ENCODE peak calls at places on chromosomes 16 and 17, in six cellular contexts. Z is H1, B is WTC11, Y is GM12878, E is HepG2, I is K562. V is an unnamed sample.
A peak's percentile ranks its signal among the peaks of the same experiment; 100 is the strongest.

GRCh38 chr17:59785091-59785799 is 77.8 kb downstream of the VMP1 start:
- DNase-seq in Z (no peak), B (no peak), Y (no peak), E (peak; percentile 64), I (no peak), V (no peak)

GRCh38 chr16:31273676-31274075 is 13.9 kb downstream of the ITGAM start:
- DNase-seq in Z (no peak), B (no peak), Y (no peak), E (no peak), I (no peak), V (no peak)

GRCh38 chr17:47276444-47276843 is 22.8 kb downstream of the ITGB3 start:
- DNase-seq in Z (no peak), B (no peak), Y (no peak), E (no peak), I (no peak), V (no peak)

GRCh38 chr16:1823821-1824220 is 2.8 kb downstream of the HAGH start:
- DNase-seq in Z (peak; percentile 58), B (peak; percentile 67), Y (no peak), E (peak; percentile 75), I (peak; percentile 38), V (no peak)

GRCh38 chr17:45221081-45221996 is at the start of gene FMNL1:
- DNase-seq in Z (peak; percentile 77), B (peak; percentile 65), Y (no peak), E (no peak), I (peak; percentile 65), V (no peak)

GRCh38 chr17:64262422-64263260 is at the start of gene TEX2:
- DNase-seq in Z (peak; percentile 54), B (peak; percentile 28), Y (no peak), E (peak; percentile 39), I (peak; percentile 45), V (no peak)

GRCh38 chr16:1980026-1980769 is 1.1 kb downstream of the NOXO1 start:
- DNase-seq in Z (peak; percentile 80), B (peak; percentile 45), Y (no peak), E (no peak), I (peak; percentile 10), V (no peak)

GRCh38 chr16:71722801-71723536 is 1.5 kb downstream of the PHLPP2 start:
- DNase-seq in Z (peak; percentile 87), B (peak; percentile 86), Y (no peak), E (peak; percentile 68), I (peak; percentile 70), V (peak; percentile 51)

GRCh38 chr16:64910351-64910750 is 211.5 kb downstream of the CDH11 start:
- DNase-seq in Z (no peak), B (peak; percentile 10), Y (no peak), E (no peak), I (no peak), V (no peak)

GRCh38 chr16:50326835-50327465 is 41.8 kb downstream of the BRD7 start:
- DNase-seq in Z (peak; percentile 58), B (no peak), Y (peak; percentile 25), E (no peak), I (no peak), V (peak; percentile 31)

GRCh38 chr17:5986644-5987043 is 83.5 kb upstream of the WSCD1 start:
- DNase-seq in Z (no peak), B (no peak), Y (no peak), E (no peak), I (no peak), V (no peak)

GRCh38 chr17:75315541-75316243 is 26.5 kb upstream of the SLC25A19 start:
- DNase-seq in Z (no peak), B (no peak), Y (no peak), E (no peak), I (no peak), V (no peak)

GRCh38 chr16:23833960-23834685 is 1.7 kb upstream of the PRKCB start:
- DNase-seq in Z (no peak), B (no peak), Y (no peak), E (no peak), I (no peak), V (no peak)

GRCh38 chr17:34837796-34838195 is 123.5 kb downstream of the CCT6B start:
- DNase-seq in Z (no peak), B (peak; percentile 25), Y (no peak), E (no peak), I (no peak), V (no peak)

GRCh38 chr16:74999208-74999682 is 421 bp downstream of the ZNRF1 start:
- DNase-seq in Z (no peak), B (no peak), Y (no peak), E (no peak), I (peak; percentile 86), V (no peak)

GRCh38 chr17:14301279-14301760 is 439 bp downstream of the HS3ST3B1 start:
- DNase-seq in Z (no peak), B (no peak), Y (no peak), E (no peak), I (peak; percentile 26), V (no peak)

GRCh38 chr17:81335388-81336157 is 40.5 kb upstream of the SLC38A10 start:
- DNase-seq in Z (no peak), B (no peak), Y (no peak), E (no peak), I (no peak), V (no peak)

GRCh38 chr17:602436-602835 is 112.2 kb downstream of the VPS53 start:
- DNase-seq in Z (no peak), B (no peak), Y (no peak), E (no peak), I (no peak), V (no peak)

GRCh38 chr17:60355663-60356594 is 36.0 kb downstream of the USP32 start:
- DNase-seq in Z (no peak), B (no peak), Y (no peak), E (peak; percentile 95), I (no peak), V (no peak)

GRCh38 chr17:47853616-47854015 is 2.7 kb upstream of the SP6 start:
- DNase-seq in Z (no peak), B (no peak), Y (no peak), E (no peak), I (no peak), V (no peak)

GRCh38 chr16:2514333-2515179 is 804 bp downstream of the ATP6V0C start:
- DNase-seq in Z (no peak), B (no peak), Y (no peak), E (no peak), I (peak; percentile 79), V (no peak)

GRCh38 chr17:7992924-7993323 is 9.5 kb upstream of the GUCY2D start:
- DNase-seq in Z (no peak), B (no peak), Y (no peak), E (no peak), I (no peak), V (no peak)
- TF ChIP-seq ATF3 in Z (no peak), B (no peak), Y (no peak), E (no peak), I (no peak), V (no peak)

GRCh38 chr17:38329284-38329683 is 14.5 kb downstream of the GPR179 start:
- DNase-seq in Z (no peak), B (no peak), Y (no peak), E (no peak), I (no peak), V (no peak)

GRCh38 chr17:38325221-38325851 is 18.4 kb downstream of the GPR179 start:
- DNase-seq in Z (no peak), B (no peak), Y (no peak), E (no peak), I (no peak), V (no peak)

GRCh38 chr17:38328620-38329019 is 15.1 kb downstream of the GPR179 start:
- DNase-seq in Z (no peak), B (no peak), Y (no peak), E (no peak), I (no peak), V (no peak)

GRCh38 chr17:38327936-38328335 is 15.8 kb downstream of the GPR179 start:
- DNase-seq in Z (no peak), B (no peak), Y (no peak), E (no peak), I (no peak), V (no peak)

GRCh38 chr17:38326996-38327792 is 16.6 kb downstream of the GPR179 start:
- DNase-seq in Z (no peak), B (no peak), Y (no peak), E (no peak), I (no peak), V (no peak)
- TF ChIP-seq ATF3 in Z (no peak), B (no peak), Y (no peak), E (no peak), I (no peak), V (no peak)

GRCh38 chr16:52546291-52546941 is 527 bp downstream of the TOX3 start:
- DNase-seq in Z (peak; percentile 60), B (peak; percentile 42), Y (no peak), E (no peak), I (no peak), V (no peak)

GRCh38 chr16:52547001-52547833 is at the start of gene TOX3:
- DNase-seq in Z (peak; percentile 67), B (peak; percentile 67), Y (no peak), E (no peak), I (no peak), V (no peak)

GRCh38 chr16:52547834-52548215 is 882 bp upstream of the TOX3 start:
- DNase-seq in Z (no peak), B (no peak), Y (no peak), E (no peak), I (no peak), V (no peak)

GRCh38 chr16:52549011-52549692 is 2.2 kb upstream of the TOX3 start:
- DNase-seq in Z (no peak), B (peak; percentile 38), Y (no peak), E (peak; percentile 75), I (no peak), V (no peak)

DNA sequence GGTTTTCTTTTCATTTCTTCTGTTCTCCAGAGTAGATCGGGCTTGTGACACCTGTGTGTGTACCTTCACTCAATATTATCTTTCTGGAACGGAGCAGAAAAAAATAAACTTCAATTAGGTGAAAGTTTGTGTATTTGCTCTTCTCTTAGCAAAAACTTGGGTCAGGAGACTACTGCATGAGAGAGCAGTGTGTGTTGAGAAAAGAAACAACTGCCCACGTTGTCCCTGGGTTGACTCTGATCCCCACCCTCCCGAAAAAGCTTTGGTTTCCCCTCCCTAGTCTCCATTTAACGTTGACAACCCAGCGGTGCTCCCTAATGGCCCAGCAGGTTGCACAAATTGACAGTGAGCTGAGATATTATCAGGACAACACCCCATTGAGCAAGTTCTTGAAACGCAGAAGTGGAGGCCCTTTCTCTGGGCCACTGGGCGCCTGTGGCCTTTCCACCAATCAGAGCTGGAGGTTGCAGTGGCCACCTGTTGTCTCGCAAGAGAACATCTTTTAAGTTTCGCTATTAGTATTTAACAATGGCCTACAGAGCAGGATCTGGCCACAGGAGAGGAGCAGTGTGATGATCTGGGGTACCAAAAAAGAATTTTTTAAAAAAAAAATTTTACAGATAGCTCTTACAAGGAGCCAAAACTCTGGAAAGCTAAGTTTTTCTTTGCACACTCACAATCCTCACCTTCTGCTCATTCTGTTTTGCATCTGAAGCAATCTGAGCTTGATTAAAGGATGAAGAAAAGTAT is 1.5 kb upstream of the TOX3 start:
- DNase-seq in Z (peak; percentile 50), B (peak; percentile 24), Y (no peak), E (peak; percentile 75), I (no peak), V (no peak)
- TF ChIP-seq ATF3 in Z (no peak), B (no peak), Y (no peak), E (no peak), I (no peak), V (no peak)

DNA sequence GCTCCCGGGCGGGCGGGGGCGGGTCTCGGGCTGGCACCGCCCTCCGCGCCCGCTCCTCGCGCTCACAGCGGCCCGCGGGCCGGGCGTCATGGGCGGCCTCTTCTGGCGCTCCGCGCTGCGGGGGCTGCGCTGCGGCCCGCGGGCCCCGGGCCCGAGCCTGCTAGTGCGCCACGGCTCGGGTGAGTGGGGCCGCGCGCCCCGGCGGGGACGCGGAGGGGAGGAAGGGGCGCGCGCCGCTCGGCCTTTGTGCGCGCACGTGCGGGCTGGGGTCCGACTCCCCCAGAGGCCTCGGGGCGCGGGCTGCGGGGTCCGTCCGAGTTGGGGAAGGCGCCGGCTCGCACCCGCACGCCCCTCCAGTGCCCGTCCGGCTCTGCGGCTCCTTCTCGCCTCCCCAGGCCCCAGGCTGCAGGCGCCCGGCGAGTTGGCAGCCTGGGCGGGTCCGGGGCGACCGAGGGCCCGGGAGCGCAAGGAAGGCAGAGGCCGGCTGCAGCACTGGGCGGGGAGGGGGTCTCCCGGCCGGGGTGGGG is at the start of gene NME4:
- DNase-seq in Z (peak; percentile 73), B (peak; percentile 50), Y (no peak), E (no peak), I (peak; percentile 81), V (no peak)
- TF ChIP-seq ATF3 in Z (no peak), B (no peak), Y (no peak), E (no peak), I (no peak), V (no peak)

V was measured in HCT116.